ENCODE peak calls at places on chromosomes 16 and 17, in four cellular contexts. One of them, this sample, is unnamed.

GRCh38 chr16:1810106-1810505 is 16.5 kb downstream of the HAGH start:
- DNase-seq in IMR-90: no peak
- DNase-seq in mesendoderm: no peak
- DNase-seq in H9: no peak
- DNase-seq in this sample: no peak

GRCh38 chr17:78665952-78666920 is 89.0 kb upstream of the DNAH17 start:
- DNase-seq in IMR-90: no peak
- DNase-seq in mesendoderm: no peak
- DNase-seq in H9: no peak
- DNase-seq in this sample: no peak

GRCh38 chr17:975321-975982 is 4.1 kb downstream of the NXN start:
- DNase-seq in IMR-90: no peak
- DNase-seq in mesendoderm: no peak
- DNase-seq in H9: no peak
- DNase-seq in this sample: no peak

GRCh38 chr16:31710134-31710533 is 163.5 kb upstream of the ZNF267 start:
- DNase-seq in IMR-90: no peak
- DNase-seq in mesendoderm: no peak
- DNase-seq in H9: no peak
- DNase-seq in this sample: no peak

GRCh38 chr16:57503366-57503765 is 17.1 kb upstream of the DOK4 start:
- DNase-seq in IMR-90: no peak
- DNase-seq in mesendoderm: no peak
- DNase-seq in H9: peak
- DNase-seq in this sample: no peak

GRCh38 chr17:78935419-78936323 is 10.5 kb upstream of the TIMP2 start:
- DNase-seq in IMR-90: peak
- DNase-seq in mesendoderm: no peak
- DNase-seq in H9: peak
- DNase-seq in this sample: no peak

GRCh38 chr16:48235556-48236136 is 8.5 kb upstream of the LONP2 start:
- DNase-seq in IMR-90: peak
- DNase-seq in mesendoderm: no peak
- DNase-seq in H9: no peak
- DNase-seq in this sample: no peak

GRCh38 chr16:22683258-22683657 is 130.7 kb upstream of the HS3ST2 start:
- DNase-seq in IMR-90: no peak
- DNase-seq in mesendoderm: no peak
- DNase-seq in H9: no peak
- DNase-seq in this sample: no peak

GRCh38 chr16:52384378-52384777 is 162.6 kb downstream of the TOX3 start:
- DNase-seq in IMR-90: no peak
- DNase-seq in mesendoderm: no peak
- DNase-seq in H9: no peak
- DNase-seq in this sample: no peak

GRCh38 chr16:59913666-59914065 is 1179.5 kb upstream of the GOT2 start:
- DNase-seq in IMR-90: no peak
- DNase-seq in mesendoderm: no peak
- DNase-seq in H9: no peak
- DNase-seq in this sample: no peak

GRCh38 chr16:4593069-4593468 is 21.6 kb downstream of the UBALD1 start:
- DNase-seq in IMR-90: no peak
- DNase-seq in mesendoderm: peak
- DNase-seq in H9: peak
- DNase-seq in this sample: peak

GRCh38 chr16:85673529-85674417 is 15.0 kb downstream of the GINS2 start:
- DNase-seq in IMR-90: peak
- DNase-seq in mesendoderm: no peak
- DNase-seq in H9: no peak
- DNase-seq in this sample: no peak

GRCh38 chr16:3822366-3823045 is 58.0 kb downstream of the CREBBP start:
- DNase-seq in IMR-90: peak
- DNase-seq in mesendoderm: no peak
- DNase-seq in H9: no peak
- DNase-seq in this sample: no peak

GRCh38 chr17:76805319-76805718 is 62.9 kb upstream of the MGAT5B start:
- DNase-seq in IMR-90: peak
- DNase-seq in mesendoderm: no peak
- DNase-seq in H9: no peak
- DNase-seq in this sample: no peak

DNA sequence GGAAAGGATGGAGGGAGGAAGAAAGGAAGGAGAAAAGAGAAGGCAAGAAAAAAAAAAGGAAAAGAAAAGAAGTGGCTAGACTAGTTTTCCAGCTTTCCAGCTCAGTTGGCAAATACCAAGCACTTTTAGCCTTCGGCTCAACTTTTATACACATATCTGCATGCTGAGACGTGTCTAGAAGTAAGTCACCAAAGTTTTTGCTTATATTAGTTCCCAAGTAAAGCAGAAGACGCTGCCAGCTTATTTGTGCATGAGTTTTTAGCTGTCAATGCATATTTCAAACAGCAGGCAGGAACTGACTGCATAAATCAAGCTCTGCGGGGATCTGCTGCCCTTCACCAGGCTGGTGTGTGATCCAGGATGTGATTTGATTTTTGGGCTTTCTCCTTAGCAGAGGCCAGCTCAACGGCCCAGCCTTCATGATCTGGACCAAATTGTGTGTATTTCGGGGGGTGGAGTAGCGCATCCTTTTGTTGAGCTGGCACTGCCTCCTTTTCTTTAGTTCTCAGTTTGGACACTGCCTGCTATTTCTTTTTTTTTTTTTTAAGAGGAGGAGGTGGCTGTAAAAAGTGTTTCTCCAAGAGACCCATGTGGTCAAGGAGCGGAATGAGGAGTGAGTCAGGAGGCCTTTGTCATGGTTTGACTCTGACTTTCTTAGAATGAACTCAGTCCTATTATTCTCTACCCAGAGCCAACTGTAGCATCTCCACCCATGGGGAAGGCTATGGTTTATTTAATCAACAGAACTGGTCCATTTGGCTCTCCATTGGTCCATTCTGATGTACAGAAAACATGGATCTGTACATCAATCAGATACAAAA is 162.6 kb upstream of the XYLT1 start:
- DNase-seq in IMR-90: no peak
- DNase-seq in mesendoderm: no peak
- DNase-seq in H9: no peak
- DNase-seq in this sample: no peak
- H3K56ac ChIP-seq in IMR-90: no peak
- H3K56ac ChIP-seq in mesendoderm: no peak
- H3K56ac ChIP-seq in H9: no peak
- H3K56ac ChIP-seq in this sample: no peak

DNA sequence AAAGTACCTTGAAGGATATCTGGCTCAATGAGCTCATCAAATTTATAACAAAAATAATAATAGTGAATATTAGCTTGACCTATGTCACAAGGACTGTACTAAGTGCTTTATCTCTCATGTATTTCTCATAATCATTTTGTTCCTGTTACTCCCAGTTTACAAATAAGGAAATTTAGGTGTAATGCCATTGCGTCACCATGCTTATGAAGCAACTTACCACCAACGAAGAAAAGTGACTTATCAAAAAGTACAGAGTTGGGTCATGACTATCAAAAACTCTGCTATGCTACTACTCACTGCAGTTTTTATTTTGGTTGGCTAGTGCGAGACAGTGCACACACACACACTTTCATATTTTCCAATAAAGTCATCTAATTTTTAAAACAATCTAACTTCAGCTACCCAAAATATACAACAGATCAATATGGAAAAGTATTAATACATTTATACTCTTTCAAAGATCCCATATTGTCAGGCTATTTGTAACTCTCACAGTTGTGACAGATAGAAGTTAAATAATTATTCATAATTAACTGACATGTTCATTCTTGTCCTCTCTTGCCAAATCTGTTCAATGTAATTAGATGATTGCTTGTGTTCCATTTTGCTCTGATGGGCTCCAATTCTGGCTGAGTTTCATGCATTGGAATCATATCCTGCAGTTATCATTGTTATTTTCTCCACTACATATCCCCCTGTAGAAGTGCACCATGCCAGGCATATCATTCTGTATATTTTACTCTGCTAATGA is 119.4 kb downstream of the KCNJ2 start:
- DNase-seq in IMR-90: no peak
- DNase-seq in mesendoderm: no peak
- DNase-seq in H9: no peak
- DNase-seq in this sample: no peak
- H2AK5ac ChIP-seq in IMR-90: no peak
- H2AK5ac ChIP-seq in mesendoderm: no peak
- H2AK5ac ChIP-seq in H9: no peak
- H2AK5ac ChIP-seq in this sample: no peak

GRCh38 chr17:14069251-14069981 is at the start of gene COX10:
- DNase-seq in IMR-90: peak
- DNase-seq in mesendoderm: peak
- DNase-seq in H9: peak
- DNase-seq in this sample: peak
- H3K4ac ChIP-seq in IMR-90: peak
- H3K4ac ChIP-seq in mesendoderm: peak
- H3K4ac ChIP-seq in H9: no peak
- H3K4ac ChIP-seq in this sample: peak

GRCh38 chr17:42865638-42866094 is 14.7 kb downstream of the AOC3 start:
- DNase-seq in IMR-90: no peak
- DNase-seq in mesendoderm: no peak
- DNase-seq in H9: no peak
- DNase-seq in this sample: no peak

GRCh38 chr17:42868338-42868737 is 17.3 kb downstream of the AOC3 start:
- DNase-seq in IMR-90: no peak
- DNase-seq in mesendoderm: no peak
- DNase-seq in H9: no peak
- DNase-seq in this sample: no peak

GRCh38 chr17:42866216-42866615 is 15.2 kb downstream of the AOC3 start:
- DNase-seq in IMR-90: no peak
- DNase-seq in mesendoderm: no peak
- DNase-seq in H9: no peak
- DNase-seq in this sample: no peak

GRCh38 chr17:42871647-42872046 is 20.6 kb downstream of the AOC3 start:
- DNase-seq in IMR-90: no peak
- DNase-seq in mesendoderm: no peak
- DNase-seq in H9: no peak
- DNase-seq in this sample: no peak

GRCh38 chr17:42866631-42867575 is 15.9 kb downstream of the AOC3 start:
- DNase-seq in IMR-90: no peak
- DNase-seq in mesendoderm: no peak
- DNase-seq in H9: no peak
- DNase-seq in this sample: no peak
- H3K56ac ChIP-seq in IMR-90: no peak
- H3K56ac ChIP-seq in mesendoderm: no peak
- H3K56ac ChIP-seq in H9: no peak
- H3K56ac ChIP-seq in this sample: no peak

GRCh38 chr16:88010343-88010970 is 59.2 kb downstream of the BANP start:
- DNase-seq in IMR-90: no peak
- DNase-seq in mesendoderm: no peak
- DNase-seq in H9: no peak
- DNase-seq in this sample: no peak
- H2AK5ac ChIP-seq in IMR-90: peak
- H2AK5ac ChIP-seq in mesendoderm: no peak
- H2AK5ac ChIP-seq in H9: no peak
- H2AK5ac ChIP-seq in this sample: peak

GRCh38 chr17:17960500-17961050 is 11.6 kb downstream of the TOM1L2 start:
- DNase-seq in IMR-90: no peak
- DNase-seq in mesendoderm: no peak
- DNase-seq in H9: no peak
- DNase-seq in this sample: no peak

GRCh38 chr17:17957584-17957916 is 14.7 kb downstream of the TOM1L2 start:
- DNase-seq in IMR-90: no peak
- DNase-seq in mesendoderm: no peak
- DNase-seq in H9: no peak
- DNase-seq in this sample: no peak

GRCh38 chr17:17963066-17963465 is 9.1 kb downstream of the TOM1L2 start:
- DNase-seq in IMR-90: no peak
- DNase-seq in mesendoderm: no peak
- DNase-seq in H9: no peak
- DNase-seq in this sample: no peak

GRCh38 chr17:17963694-17964436 is 8.3 kb downstream of the TOM1L2 start:
- DNase-seq in IMR-90: no peak
- DNase-seq in mesendoderm: no peak
- DNase-seq in H9: no peak
- DNase-seq in this sample: no peak

DNA sequence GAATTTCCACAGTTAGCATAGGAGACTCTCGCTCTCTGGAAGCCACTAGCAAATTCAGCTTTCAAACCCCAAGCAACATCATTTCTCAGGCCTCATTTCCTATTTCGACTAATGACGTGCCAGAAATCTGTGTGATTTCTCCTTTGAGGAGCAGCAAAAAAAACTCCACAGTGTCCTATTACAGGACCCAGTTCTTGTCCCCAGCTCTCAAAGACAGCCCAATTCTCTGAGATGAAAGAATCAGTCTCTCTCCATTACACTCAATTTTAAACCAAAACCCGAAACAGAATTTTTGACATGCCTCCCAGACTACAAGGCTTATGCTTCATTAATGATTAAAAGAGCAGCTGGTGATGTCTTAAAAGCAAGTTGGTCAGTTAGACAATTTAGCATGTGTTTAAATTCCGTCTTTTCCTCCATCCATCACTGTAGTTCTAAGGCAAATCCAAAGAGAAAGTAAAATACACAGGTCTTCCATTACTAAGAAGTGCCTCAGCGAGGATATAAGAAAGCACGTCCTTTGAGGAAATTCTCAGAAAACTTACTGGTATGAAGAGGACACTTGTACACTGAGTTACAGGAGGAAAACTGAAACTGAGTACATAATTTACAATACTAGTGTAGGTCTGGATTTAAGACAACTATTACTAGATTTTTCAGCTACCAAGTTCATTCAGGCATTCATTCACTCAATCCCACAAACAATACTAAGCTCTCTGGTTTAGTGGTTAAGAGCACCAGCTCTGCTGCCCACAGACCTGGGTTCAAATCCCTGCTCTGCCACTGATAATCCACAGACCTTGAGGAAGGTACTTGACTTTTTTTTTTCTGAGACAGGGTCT is 12.5 kb downstream of the TOM1L2 start:
- DNase-seq in IMR-90: peak
- DNase-seq in mesendoderm: no peak
- DNase-seq in H9: no peak
- DNase-seq in this sample: no peak
- H3K4ac ChIP-seq in IMR-90: peak
- H3K4ac ChIP-seq in mesendoderm: no peak
- H3K4ac ChIP-seq in H9: no peak
- H3K4ac ChIP-seq in this sample: no peak

This sample was measured in H1.